ENCODE peak calls at places on chromosomes 2 and 18, in five cellular contexts. One of them, this sample, is unnamed.

GRCh38 chr18:67525328-67526110 is 9.0 kb upstream of the DSEL start:
- DNase-seq in A549: peak
- DNase-seq in K562: no peak
- DNase-seq in GM12878: no peak
- DNase-seq in HepG2: peak
- DNase-seq in this sample: peak

GRCh38 chr2:792687-793086 is 115.5 kb upstream of the TMEM18 start:
- DNase-seq in A549: no peak
- DNase-seq in GM12878: no peak
- DNase-seq in K562: no peak
- DNase-seq in HepG2: no peak
- DNase-seq in this sample: no peak

GRCh38 chr2:215772634-215773563 is 240.5 kb downstream of the MREG start:
- DNase-seq in A549: no peak
- DNase-seq in GM12878: no peak
- DNase-seq in K562: peak
- DNase-seq in HepG2: no peak
- DNase-seq in this sample: no peak

GRCh38 chr2:182921234-182921633 is 54.8 kb upstream of the FRZB start:
- DNase-seq in A549: no peak
- DNase-seq in GM12878: no peak
- DNase-seq in HepG2: no peak
- DNase-seq in K562: no peak
- DNase-seq in this sample: no peak

GRCh38 chr2:72035518-72036172 is 112.0 kb downstream of the CYP26B1 start:
- DNase-seq in A549: no peak
- DNase-seq in K562: peak
- DNase-seq in HepG2: no peak
- DNase-seq in GM12878: no peak
- DNase-seq in this sample: no peak

GRCh38 chr18:44601447-44601846 is 79.2 kb upstream of the SETBP1 start:
- DNase-seq in A549: no peak
- DNase-seq in HepG2: no peak
- DNase-seq in K562: no peak
- DNase-seq in GM12878: no peak
- DNase-seq in this sample: no peak

GRCh38 chr2:149063177-149063576 is 24.7 kb downstream of the LYPD6B start:
- DNase-seq in HepG2: no peak
- DNase-seq in GM12878: no peak
- DNase-seq in A549: no peak
- DNase-seq in K562: no peak
- DNase-seq in this sample: no peak

GRCh38 chr18:80252136-80252535 is 4.8 kb upstream of the PARD6G start:
- DNase-seq in K562: no peak
- DNase-seq in A549: no peak
- DNase-seq in GM12878: no peak
- DNase-seq in HepG2: no peak
- DNase-seq in this sample: no peak

GRCh38 chr2:222797308-222797707 is 63.5 kb upstream of the ACSL3 start:
- DNase-seq in A549: peak
- DNase-seq in HepG2: peak
- DNase-seq in GM12878: no peak
- DNase-seq in K562: peak
- DNase-seq in this sample: peak

GRCh38 chr2:240995041-240995960 is 3.1 kb upstream of the SNED1 start:
- DNase-seq in A549: no peak
- DNase-seq in K562: no peak
- DNase-seq in HepG2: no peak
- DNase-seq in GM12878: no peak
- DNase-seq in this sample: no peak
- TF ChIP-seq JUNB in A549: no peak
- TF ChIP-seq JUNB in K562: no peak
- TF ChIP-seq JUNB in HepG2: no peak
- TF ChIP-seq JUNB in GM12878: no peak
- TF ChIP-seq JUNB in this sample: no peak

GRCh38 chr2:98569197-98569793 is 39.0 kb downstream of the COA5 start:
- DNase-seq in HepG2: peak
- DNase-seq in K562: peak
- DNase-seq in A549: peak
- DNase-seq in GM12878: no peak
- DNase-seq in this sample: peak
- TF ChIP-seq JUNB in HepG2: no peak
- TF ChIP-seq JUNB in K562: no peak
- TF ChIP-seq JUNB in A549: no peak
- TF ChIP-seq JUNB in GM12878: no peak
- TF ChIP-seq JUNB in this sample: no peak

DNA sequence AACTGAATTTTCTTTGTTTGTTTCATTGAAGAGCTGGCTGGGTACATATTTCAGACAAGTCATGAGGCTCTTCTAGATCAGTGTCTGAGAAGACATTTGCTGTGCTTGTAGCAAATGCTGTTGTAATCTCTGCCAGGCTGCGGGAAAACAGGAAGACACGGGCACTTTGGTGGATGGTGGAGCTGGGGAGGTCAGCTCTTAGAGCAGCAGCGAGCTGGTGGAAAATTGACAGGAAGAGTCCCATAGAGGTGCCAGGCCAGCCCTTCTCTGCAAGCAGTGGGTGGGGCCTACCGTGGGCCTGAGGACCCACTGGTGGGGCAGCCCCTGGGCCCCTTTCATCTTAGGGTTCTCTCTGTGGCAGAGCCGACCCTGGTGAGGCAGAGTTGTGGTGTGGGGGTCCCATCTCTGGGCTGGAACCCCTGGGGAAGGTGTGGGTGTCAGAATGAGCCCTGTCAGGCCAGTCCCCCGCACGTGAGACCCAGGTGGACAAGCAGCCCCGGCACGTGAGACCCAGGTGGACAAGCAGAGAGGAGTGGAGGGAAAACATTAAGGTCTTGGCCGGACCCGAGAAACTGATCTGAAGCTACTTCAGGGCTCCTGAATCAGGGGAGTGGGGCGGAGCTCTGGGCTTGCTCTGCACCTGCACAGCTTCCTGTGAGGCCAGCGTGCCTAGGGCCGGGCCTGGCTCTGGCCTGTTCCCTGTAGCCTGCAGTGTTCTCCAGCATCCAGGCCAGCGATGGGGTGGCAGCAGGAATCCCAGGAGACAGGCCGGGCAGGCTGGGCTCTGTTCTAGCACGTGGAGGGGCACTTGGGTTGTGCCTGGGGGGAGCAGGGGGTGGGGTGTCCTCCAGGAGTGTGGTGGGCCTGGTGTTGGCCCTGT is 273.5 kb upstream of the HDAC4 start:
- DNase-seq in K562: no peak
- DNase-seq in GM12878: no peak
- DNase-seq in HepG2: no peak
- DNase-seq in A549: no peak
- DNase-seq in this sample: no peak
- TF ChIP-seq JUNB in K562: no peak
- TF ChIP-seq JUNB in GM12878: no peak
- TF ChIP-seq JUNB in HepG2: no peak
- TF ChIP-seq JUNB in A549: no peak
- TF ChIP-seq JUNB in this sample: no peak

DNA sequence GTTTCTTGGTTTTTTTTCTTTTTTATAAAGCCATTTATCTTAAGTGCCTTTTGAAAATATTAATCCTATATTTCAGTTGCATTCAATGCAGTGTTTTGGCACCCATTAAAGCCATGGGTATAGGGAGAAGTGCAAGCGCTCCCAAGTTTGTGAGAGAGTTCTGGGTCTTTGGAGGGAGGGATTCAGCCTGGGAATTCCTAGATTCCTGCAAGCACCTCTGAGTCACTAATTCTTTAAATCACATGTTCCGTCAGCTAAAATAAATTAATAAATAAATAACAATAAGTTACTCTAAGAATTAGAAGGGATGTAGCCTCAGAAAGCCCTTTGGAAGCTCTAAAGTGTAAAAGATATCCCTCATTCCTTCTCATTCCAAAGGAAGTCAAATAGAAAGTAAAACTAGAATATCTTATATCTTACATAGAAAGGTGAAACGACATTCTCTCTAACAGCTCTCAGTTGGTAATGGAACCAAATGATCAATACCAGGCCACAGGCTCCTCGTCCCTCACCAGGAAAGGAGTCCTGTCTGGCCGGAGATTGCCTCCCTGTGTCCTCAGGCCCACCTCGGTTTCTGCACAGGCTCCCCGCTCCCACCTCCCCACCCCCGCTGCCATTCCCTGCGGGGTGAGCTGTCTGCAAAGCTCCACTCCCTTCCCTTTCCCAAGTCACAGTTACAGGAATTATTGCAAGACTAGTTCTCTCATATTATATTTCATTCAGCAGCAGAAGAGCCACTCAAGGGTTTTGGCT is 222.3 kb upstream of the RBBP8 start:
- DNase-seq in GM12878: no peak
- DNase-seq in HepG2: no peak
- DNase-seq in A549: peak
- DNase-seq in K562: no peak
- DNase-seq in this sample: peak
- TF ChIP-seq JUNB in GM12878: no peak
- TF ChIP-seq JUNB in HepG2: no peak
- TF ChIP-seq JUNB in A549: no peak
- TF ChIP-seq JUNB in K562: no peak
- TF ChIP-seq JUNB in this sample: no peak

DNA sequence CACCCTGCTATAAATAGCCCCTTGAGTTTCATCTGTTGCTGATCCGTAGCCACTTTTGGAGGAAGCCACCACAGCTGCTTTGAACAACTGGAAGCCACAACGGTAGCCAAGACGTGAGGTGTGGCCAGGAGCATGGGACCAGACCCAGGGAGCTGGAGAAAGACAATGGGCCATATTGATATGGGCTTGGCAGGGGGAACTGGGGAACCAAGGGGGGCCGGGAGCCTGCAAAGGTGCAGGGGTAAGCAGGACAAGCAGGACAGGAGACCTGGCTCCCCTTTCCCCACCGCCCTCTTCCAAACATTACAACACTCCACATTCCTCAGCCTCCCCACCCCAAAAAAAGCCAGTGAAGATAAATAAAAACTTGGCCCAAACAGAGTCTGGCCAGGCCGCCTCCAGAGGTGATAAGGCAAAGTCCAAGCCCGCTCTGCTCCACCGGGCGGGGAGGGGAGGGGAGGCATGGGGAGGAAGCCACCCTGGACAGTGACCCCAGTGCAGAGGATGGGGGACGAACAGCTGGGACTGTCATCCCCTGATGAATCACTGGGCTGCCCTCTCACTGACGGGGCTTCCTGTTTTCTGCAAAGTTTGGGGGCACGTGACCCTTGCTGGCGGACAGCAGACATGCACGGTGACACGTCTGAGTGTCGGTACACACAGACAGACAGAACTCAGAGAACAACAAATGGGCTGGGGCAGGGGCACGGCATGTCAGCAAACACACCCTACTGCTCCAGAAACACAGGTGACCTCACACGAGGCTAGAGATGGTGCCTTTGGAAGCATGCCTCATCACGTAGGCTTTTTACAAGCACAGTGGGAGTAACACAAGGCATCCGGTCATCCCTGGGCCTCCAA is 100.3 kb downstream of the TNS1 start:
- DNase-seq in GM12878: no peak
- DNase-seq in HepG2: peak
- DNase-seq in K562: peak
- DNase-seq in A549: peak
- DNase-seq in this sample: no peak
- TF ChIP-seq JUNB in GM12878: no peak
- TF ChIP-seq JUNB in HepG2: no peak
- TF ChIP-seq JUNB in K562: no peak
- TF ChIP-seq JUNB in A549: peak
- TF ChIP-seq JUNB in this sample: no peak

DNA sequence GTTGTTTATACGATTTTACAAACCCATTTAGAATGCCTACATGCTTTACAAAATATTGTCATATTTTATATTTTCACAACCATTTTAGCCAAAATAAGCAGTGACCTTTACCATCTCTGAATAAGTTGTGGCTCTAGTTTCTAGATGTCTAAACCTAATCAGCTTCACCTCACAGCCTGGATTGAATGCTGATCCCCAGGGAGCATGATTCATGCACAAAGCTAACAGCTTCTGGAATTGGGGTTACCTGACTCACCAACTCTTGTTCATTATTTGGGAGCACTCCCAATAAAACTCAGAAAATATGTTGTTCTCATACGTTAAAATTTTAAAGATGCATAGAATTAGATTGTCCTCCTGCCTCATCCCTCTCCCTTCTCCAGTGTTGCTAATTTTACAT is 611.7 kb upstream of the NETO1 start:
- DNase-seq in GM12878: no peak
- DNase-seq in HepG2: no peak
- DNase-seq in A549: no peak
- DNase-seq in K562: no peak
- DNase-seq in this sample: no peak
- TF ChIP-seq JUNB in GM12878: no peak
- TF ChIP-seq JUNB in HepG2: no peak
- TF ChIP-seq JUNB in A549: no peak
- TF ChIP-seq JUNB in K562: no peak
- TF ChIP-seq JUNB in this sample: no peak

DNA sequence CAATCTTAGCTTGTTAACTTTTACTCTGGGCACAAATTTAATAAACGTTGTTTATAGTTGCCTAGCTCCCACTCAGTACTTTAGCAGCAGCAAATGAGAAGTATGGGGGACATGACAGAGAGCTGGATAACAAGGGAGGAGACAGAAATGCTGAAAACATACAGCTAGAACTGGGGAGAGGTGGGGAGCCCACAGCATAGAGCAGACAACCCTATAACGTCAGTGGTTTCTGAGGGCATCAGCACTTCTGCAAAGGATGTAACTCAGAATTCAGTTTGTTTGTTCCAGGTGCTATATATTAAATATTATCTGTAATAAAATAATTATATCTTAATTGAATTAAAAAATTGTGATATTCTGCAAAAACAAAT is 1098.7 kb upstream of the FANCL start:
- DNase-seq in GM12878: no peak
- DNase-seq in HepG2: no peak
- DNase-seq in K562: no peak
- DNase-seq in A549: no peak
- DNase-seq in this sample: no peak
- TF ChIP-seq JUNB in GM12878: no peak
- TF ChIP-seq JUNB in HepG2: no peak
- TF ChIP-seq JUNB in K562: no peak
- TF ChIP-seq JUNB in A549: no peak
- TF ChIP-seq JUNB in this sample: no peak

GRCh38 chr2:74845217-74845751 is 11.4 kb downstream of the HK2 start:
- DNase-seq in A549: peak
- DNase-seq in GM12878: no peak
- DNase-seq in K562: no peak
- DNase-seq in HepG2: no peak
- DNase-seq in this sample: peak
- TF ChIP-seq JUNB in A549: no peak
- TF ChIP-seq JUNB in GM12878: no peak
- TF ChIP-seq JUNB in K562: no peak
- TF ChIP-seq JUNB in HepG2: no peak
- TF ChIP-seq JUNB in this sample: no peak

This sample was measured in GM23338.